ENCODE peak calls at places on chromosomes 6 and 20, in ten cellular contexts. K is NCI-H526 treated with DMSO at 0.1 percent for 48 hours; P is NCI-H1105; S is HEK293T; V is NCI-H2081 treated with DMSO at 0.1 percent for 48 hours; D is H4; T is naive thymus-derived CD8-positive, alpha-beta T cell; Q is stimulated activated CD4-positive, alpha-beta T cell treated with anti-CD3 and anti-CD28 coated beads, Interleukin-12 subunit alpha, Interleukin-12 subunit beta, amount 100 ng/mL, for 4 hours; R is naive thymus-derived CD4-positive, alpha-beta T cell; C is HAP-1. G is an unnamed sample.

GRCh38 chr20:63061051-63061531 is 54.3 kb upstream of the BHLHE23 start:
- DNase-seq in K (no peak), P (no peak), S (no peak), V (no peak), D (no peak), T (peak; percentile 43), Q (no peak), R (no peak), C (no peak), G (no peak)

GRCh38 chr6:155126727-155127439 is 131.8 kb downstream of the TIAM2 start:
- DNase-seq in K (no peak), P (no peak), S (no peak), V (no peak), D (peak; percentile 73), T (no peak), Q (peak; percentile 15), R (peak; percentile 63), C (no peak), G (no peak)

GRCh38 chr20:50115041-50115512 is 2.1 kb upstream of the UBE2V1 start:
- DNase-seq in K (no peak), P (no peak), S (no peak), V (no peak), D (no peak), T (no peak), Q (no peak), R (no peak), C (no peak), G (no peak)

GRCh38 chr6:163364641-163365040 is 49.9 kb upstream of the QKI start:
- DNase-seq in K (no peak), P (no peak), S (no peak), V (no peak), D (no peak), T (no peak), Q (no peak), R (no peak), C (no peak), G (no peak)

GRCh38 chr6:45072673-45073072 is 255.5 kb upstream of the RUNX2 start:
- DNase-seq in K (no peak), P (no peak), S (no peak), V (no peak), D (no peak), T (no peak), Q (no peak), R (no peak), C (no peak), G (no peak)

GRCh38 chr20:56843817-56844216 is 214.7 kb downstream of the TFAP2C start:
- DNase-seq in K (no peak), P (no peak), S (no peak), V (no peak), D (peak; percentile 27), T (no peak), Q (no peak), R (no peak), C (peak; percentile 48), G (no peak)

GRCh38 chr20:51637241-51637640 is 94.7 kb upstream of the NFATC2 start:
- DNase-seq in K (no peak), P (no peak), S (no peak), V (no peak), D (no peak), T (no peak), Q (no peak), R (no peak), C (no peak), G (no peak)

GRCh38 chr6:160974304-160974771 is 17.2 kb upstream of the MAP3K4 start:
- DNase-seq in K (no peak), P (no peak), S (no peak), V (no peak), D (peak; percentile 40), T (no peak), Q (no peak), R (no peak), C (no peak), G (no peak)

GRCh38 chr6:33314515-33314942 is 651 bp upstream of the TAPBP start:
- DNase-seq in K (peak; percentile 43), P (peak; percentile 30), S (no peak), V (no peak), D (peak; percentile 39), T (peak; percentile 86), Q (peak; percentile 53), R (peak; percentile 77), C (peak; percentile 70), G (peak; percentile 76)